ENCODE peak calls at places on chromosomes 2 and 18, in four cellular contexts. M is neural progenitor cell; L is Panc1; D is effector memory CD4-positive, alpha-beta T cell. R is an unnamed sample.
A peak's percentile ranks its signal among the peaks of the same experiment; 100 is the strongest.

GRCh38 chr2:217166241-217166640 is 306.4 kb upstream of the TNP1 start:
- DNase-seq in M (peak; percentile 84), L (peak; percentile 1), D (no peak), R (no peak)

GRCh38 chr2:174442546-174443510 is 44.0 kb downstream of the GPR155 start:
- DNase-seq in L (peak; percentile 18), D (no peak), M (peak; percentile 2), R (no peak)

GRCh38 chr2:71716697-71717624 is 263.6 kb downstream of the DYSF start:
- DNase-seq in L (no peak), M (no peak), D (no peak), R (no peak)

GRCh38 chr2:239763433-239764097 is 261.6 kb downstream of the NDUFA10 start:
- DNase-seq in D (no peak), M (peak; percentile 56), L (no peak), R (peak; percentile 39)

GRCh38 chr2:78839259-78839658 is 186.2 kb upstream of the REG3G start:
- DNase-seq in D (no peak), L (no peak), M (peak; percentile 4), R (no peak)

GRCh38 chr2:214881647-214882205 is 72.2 kb upstream of the BARD1 start:
- DNase-seq in M (no peak), L (no peak), D (no peak), R (no peak)

GRCh38 chr2:25512707-25513106 is 160.7 kb downstream of the DTNB start:
- DNase-seq in D (no peak), L (no peak), M (no peak), R (no peak)

GRCh38 chr2:105821428-105822125 is 76.9 kb downstream of the NCK2 start:
- DNase-seq in M (no peak), L (no peak), D (no peak), R (no peak)

GRCh38 chr18:70493461-70493860 is 204.6 kb downstream of the SOCS6 start:
- DNase-seq in L (no peak), M (no peak), D (no peak), R (no peak)

GRCh38 chr2:70766357-70767093 is 1.5 kb downstream of the ADD2 start:
- DNase-seq in L (no peak), M (no peak), D (no peak), R (no peak)

GRCh38 chr2:158578703-158579330 is 122.1 kb downstream of the PKP4 start:
- DNase-seq in D (no peak), M (no peak), L (no peak), R (no peak)

GRCh38 chr2:189076572-189076971 is 102.4 kb downstream of the COL3A1 start:
- DNase-seq in L (no peak), D (no peak), M (no peak), R (no peak)

GRCh38 chr18:67265464-67266245 is 250.9 kb downstream of the DSEL start:
- DNase-seq in D (no peak), M (no peak), L (no peak), R (no peak)

GRCh38 chr2:20164061-20164733 is 60.7 kb downstream of the SDC1 start:
- DNase-seq in D (no peak), L (no peak), M (peak; percentile 40), R (no peak)

GRCh38 chr2:45315881-45316280 is 295.2 kb downstream of the SRBD1 start:
- DNase-seq in D (no peak), M (no peak), L (no peak), R (no peak)

GRCh38 chr2:26179446-26179907 is 6.6 kb downstream of the GAREM2 start:
- DNase-seq in M (peak; percentile 53), D (no peak), L (no peak), R (no peak)

GRCh38 chr2:161107265-161107664 is 53.0 kb upstream of the TANK start:
- DNase-seq in D (no peak), L (no peak), M (no peak), R (no peak)

GRCh38 chr18:46416706-46417638 is 240.0 kb downstream of the LOXHD1 start:
- DNase-seq in D (no peak), L (no peak), M (no peak), R (no peak)

GRCh38 chr18:48674198-48674721 is 135.4 kb downstream of the CTIF start:
- DNase-seq in M (no peak), D (no peak), L (no peak), R (no peak)

GRCh38 chr2:218781691-218782528 is at the start of gene CYP27A1:
- DNase-seq in L (no peak), M (peak; percentile 71), D (no peak), R (peak; percentile 67)

GRCh38 chr2:133369896-133370295 is 198.4 kb downstream of the NCKAP5 start:
- DNase-seq in D (no peak), M (no peak), L (no peak), R (no peak)

GRCh38 chr2:57460875-57461274 is 585.7 kb upstream of the VRK2 start:
- DNase-seq in M (no peak), D (no peak), L (no peak), R (no peak)

GRCh38 chr18:77084757-77085035 is 47.9 kb downstream of the MBP start:
- DNase-seq in M (no peak), D (no peak), L (no peak), R (no peak)

GRCh38 chr18:42028232-42028832 is 73.3 kb downstream of the PIK3C3 start:
- DNase-seq in M (peak; percentile 29), D (no peak), L (no peak), R (no peak)

GRCh38 chr2:240133401-240133800 is 2.7 kb downstream of the COPS9 start:
- DNase-seq in M (no peak), D (no peak), L (no peak), R (peak; percentile 2)

GRCh38 chr2:144359684-144360083 is 160.2 kb downstream of the ZEB2 start:
- DNase-seq in L (no peak), M (no peak), D (no peak), R (no peak)

GRCh38 chr18:57819671-57820460 is 16.8 kb upstream of the ATP8B1 start:
- DNase-seq in L (peak; percentile 94), M (no peak), D (no peak), R (no peak)

GRCh38 chr18:48238206-48238605 is 171.0 kb downstream of the ZBTB7C start:
- DNase-seq in D (no peak), L (no peak), M (no peak), R (no peak)

GRCh38 chr2:127508621-127509034 is 17.7 kb downstream of the IWS1 start:
- DNase-seq in D (no peak), M (no peak), L (peak; percentile 81), R (no peak)

GRCh38 chr2:215749092-215749957 is 264.0 kb downstream of the MREG start:
- DNase-seq in D (no peak), L (no peak), M (no peak), R (no peak)

GRCh38 chr2:174535083-174535482 is 48.3 kb upstream of the GPR155 start:
- DNase-seq in L (no peak), D (no peak), M (no peak), R (no peak)

GRCh38 chr2:126889501-126890135 is 9.1 kb upstream of the TEX51 start:
- DNase-seq in L (no peak), D (no peak), M (no peak), R (no peak)

GRCh38 chr18:44759925-44760342 is 79.2 kb downstream of the SETBP1 start:
- DNase-seq in M (no peak), D (no peak), L (no peak), R (no peak)
- H3K4me3 ChIP-seq in M (no peak overlapping the region), D (no peak overlapping the region), L (no peak overlapping the region), R (no peak overlapping the region)

GRCh38 chr18:21803495-21803894 is 62.9 kb downstream of the MIB1 start:
- DNase-seq in L (no peak), M (no peak), D (no peak), R (no peak)
- H3K4me3 ChIP-seq in L (no peak overlapping the region), M (no peak overlapping the region), D (no peak overlapping the region), R (no peak overlapping the region)

GRCh38 chr2:63055510-63056308 is 5.1 kb downstream of the OTX1 start:
- DNase-seq in L (no peak), D (no peak), M (peak; percentile 67), R (no peak)
- H3K4me3 ChIP-seq in L (no peak overlapping the region), D (no peak overlapping the region), M (peak overlapping the region; percentile 93), R (no peak overlapping the region)

GRCh38 chr2:177262958-177263450 is 1.5 kb downstream of the NFE2L2 start:
- DNase-seq in L (no peak), M (no peak), D (no peak), R (no peak)
- H3K4me3 ChIP-seq in L (peak overlapping the region; percentile 69), M (peak overlapping the region; percentile 97), D (peak overlapping the region; percentile 95), R (peak overlapping the region; percentile 75)

DNA sequence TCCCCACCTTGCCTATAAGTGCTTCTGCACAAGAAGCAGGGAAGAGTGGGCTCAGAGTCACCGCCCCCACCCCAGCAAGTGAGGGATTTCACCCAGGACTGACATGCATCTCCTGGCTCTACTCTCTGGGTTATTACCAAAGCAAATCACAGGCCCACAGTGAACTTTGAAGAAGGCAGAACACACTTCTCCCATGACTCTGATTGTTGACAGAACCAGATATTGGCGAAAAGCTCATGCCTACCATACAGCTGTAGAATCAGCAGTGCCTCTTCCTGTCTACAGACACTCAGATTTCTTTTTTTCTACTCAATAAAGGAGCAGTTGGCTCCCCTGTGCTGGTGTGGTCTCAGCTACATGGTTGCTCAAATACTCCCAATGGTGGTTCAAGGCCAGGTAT is 513.0 kb upstream of the ID2 start:
- DNase-seq in D (no peak), M (no peak), L (no peak), R (no peak)
- H3K4me3 ChIP-seq in D (no peak overlapping the region), M (no peak overlapping the region), L (no peak overlapping the region), R (no peak overlapping the region)

GRCh38 chr2:201070966-201071304 is 536 bp downstream of the HYCC2 start:
- DNase-seq in L (no peak), D (no peak), M (peak; percentile 3), R (no peak)
- H3K4me3 ChIP-seq in L (peak overlapping the region; percentile 92), D (peak overlapping the region; percentile 93), M (peak overlapping the region; percentile 88), R (peak overlapping the region; percentile 94)

DNA sequence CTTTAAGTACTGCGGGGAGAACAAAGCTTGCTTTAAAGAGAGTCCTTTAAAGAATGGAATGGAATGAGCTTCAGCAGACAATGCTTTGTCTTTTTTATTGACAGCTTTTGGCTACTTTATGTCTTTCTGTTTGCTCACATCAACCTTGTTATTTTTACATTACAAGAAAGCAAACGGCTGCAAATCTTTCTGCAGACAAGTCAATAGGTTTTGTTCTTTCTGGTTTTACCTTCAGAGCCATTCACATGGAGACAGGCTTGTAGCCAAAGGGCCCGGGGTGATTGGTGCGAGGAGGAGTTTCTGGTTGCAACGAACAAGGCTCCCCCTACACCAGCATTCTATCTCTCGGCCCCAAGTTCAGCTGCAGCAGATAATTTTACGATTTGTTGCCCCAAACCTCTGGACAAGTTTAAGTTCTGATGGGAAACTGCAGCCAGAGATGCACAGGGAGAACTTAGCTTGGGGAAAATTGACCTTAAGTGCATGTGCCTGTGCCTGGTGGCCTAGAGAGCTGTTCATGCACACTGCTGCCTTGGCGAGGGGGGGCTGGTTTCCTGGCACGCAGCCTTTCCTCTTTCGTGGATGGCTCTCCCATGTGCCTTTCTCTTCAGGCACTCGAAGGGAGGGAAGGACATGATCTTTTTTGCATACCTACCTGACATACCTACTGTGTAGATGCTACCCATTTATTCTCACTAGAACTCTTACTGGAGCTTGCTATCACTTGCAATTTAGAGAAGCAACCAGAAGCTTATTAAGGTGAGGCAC is 543.2 kb downstream of the DCDC2C start:
- DNase-seq in L (no peak), M (peak; percentile 26), D (no peak), R (no peak)
- H3K4me3 ChIP-seq in L (no peak overlapping the region), M (no peak overlapping the region), D (no peak overlapping the region), R (no peak overlapping the region)

GRCh38 chr2:202171246-202171833 is 67.1 kb downstream of the SUMO1 start:
- DNase-seq in D (no peak), M (peak; percentile 84), L (no peak), R (no peak)
- H3K4me3 ChIP-seq in D (no peak overlapping the region), M (peak overlapping the region; percentile 36), L (no peak overlapping the region), R (peak overlapping the region; percentile 55)

GRCh38 chr2:36359006-36359580 is 3.5 kb downstream of the CRIM1 start:
- DNase-seq in D (no peak), M (no peak), L (no peak), R (no peak)
- H3K4me3 ChIP-seq in D (no peak overlapping the region), M (no peak overlapping the region), L (peak overlapping the region; percentile 99), R (peak overlapping the region; percentile 82)